ENCODE peak calls at places on chromosomes 1 and 21, in four cellular contexts. R is IMR-90, Z is heart left ventricle, M is esophagus muscularis mucosa. N is an unnamed sample.
A peak's percentile ranks its signal among the peaks of the same experiment; 100 is the strongest.

GRCh38 chr1:246161626-246162025 is 345.5 kb downstream of the SMYD3 start:
- DNase-seq in M (peak; percentile 47), R (peak; percentile 86), Z (no peak), N (no peak)

GRCh38 chr1:206447079-206447780 is 23.0 kb upstream of the IKBKE start:
- DNase-seq in Z (no peak), R (no peak), M (no peak), N (no peak)

GRCh38 chr1:87902830-87903614 is 574.3 kb downstream of the LMO4 start:
- DNase-seq in R (peak; percentile 73), M (no peak), Z (no peak), N (no peak)

GRCh38 chr1:28860332-28861073 is 48.5 kb downstream of the OPRD1 start:
- DNase-seq in Z (no peak), M (no peak), R (no peak), N (no peak)

GRCh38 chr1:215605011-215605621 is 38.0 kb downstream of the KCTD3 start:
- DNase-seq in Z (no peak), R (no peak), M (no peak), N (no peak)

GRCh38 chr1:155085504-155086181 is 7.0 kb downstream of the EFNA3 start:
- DNase-seq in Z (peak; percentile 73), R (peak; percentile 21), M (no peak), N (no peak)

GRCh38 chr1:235130766-235131270 is 2.2 kb upstream of the TOMM20 start:
- DNase-seq in Z (no peak), M (peak; percentile 53), R (no peak), N (no peak)

GRCh38 chr1:92583821-92584760 is 97.4 kb upstream of the GFI1 start:
- DNase-seq in M (no peak), R (peak; percentile 82), Z (no peak), N (no peak)

GRCh38 chr1:161307230-161307768 is 2.5 kb downstream of the MPZ start:
- DNase-seq in R (peak; percentile 50), Z (no peak), M (no peak), N (no peak)

GRCh38 chr1:171715813-171716251 is 26.0 kb downstream of the VAMP4 start:
- DNase-seq in Z (no peak), M (no peak), R (peak; percentile 27), N (no peak)

GRCh38 chr1:23370270-23370743 is 671 bp upstream of the ZNF436 start:
- DNase-seq in R (no peak), M (no peak), Z (no peak), N (no peak)

GRCh38 chr1:169367096-169367685 is 406 bp downstream of the NME7 start:
- DNase-seq in R (no peak), M (no peak), Z (no peak), N (no peak)

GRCh38 chr1:70038025-70038424 is 167.4 kb downstream of the LRRC40 start:
- DNase-seq in Z (no peak), M (no peak), R (no peak), N (no peak)

GRCh38 chr1:154938604-154939399 is 2.3 kb upstream of the PMVK start:
- DNase-seq in Z (peak; percentile 10), M (no peak), R (no peak), N (no peak)

GRCh38 chr1:66090863-66091457 is 298.3 kb downstream of the PDE4B start:
- DNase-seq in M (no peak), Z (no peak), R (no peak), N (no peak)

GRCh38 chr1:57839488-57839887 is 415.6 kb upstream of the DAB1 start:
- DNase-seq in Z (no peak), R (no peak), M (no peak), N (no peak)

GRCh38 chr1:30258876-30259275 is 464.5 kb downstream of the MATN1 start:
- DNase-seq in R (no peak), M (no peak), Z (no peak), N (no peak)

GRCh38 chr21:43210454-43211084 is 41.8 kb downstream of the CRYAA start:
- DNase-seq in R (no peak), M (no peak), Z (no peak), N (no peak)

GRCh38 chr21:31117046-31117916 is 79.0 kb upstream of the KRTAP19-8 start:
- DNase-seq in M (peak; percentile 81), R (peak; percentile 86), Z (no peak), N (no peak)

GRCh38 chr1:227947678-227948492 is at the start of gene WNT9A:
- DNase-seq in M (no peak), R (peak; percentile 49), Z (peak; percentile 79), N (no peak)

GRCh38 chr1:208224192-208224713 is 19.9 kb downstream of the PLXNA2 start:
- DNase-seq in Z (no peak), M (no peak), R (no peak), N (no peak)

GRCh38 chr1:29460211-29460610 is 223.9 kb downstream of the PTPRU start:
- DNase-seq in M (no peak), Z (no peak), R (no peak), N (no peak)

GRCh38 chr1:183517401-183517800 is 45.1 kb downstream of the SMG7 start:
- DNase-seq in Z (no peak), R (no peak), M (no peak), N (no peak)

GRCh38 chr1:114668784-114669561 is 876 bp downstream of the DENND2C start:
- DNase-seq in R (peak; percentile 24), M (no peak), Z (no peak), N (no peak)

GRCh38 chr1:245779797-245780529 is 625.2 kb downstream of the KIF26B start:
- DNase-seq in R (no peak), M (no peak), Z (no peak), N (no peak)

GRCh38 chr1:41221995-41222991 is 19.8 kb downstream of the SCMH1 start:
- DNase-seq in M (no peak), R (no peak), Z (no peak), N (no peak)

GRCh38 chr1:153663211-153663610 is 4.7 kb downstream of the SNAPIN start:
- DNase-seq in R (peak; percentile 65), Z (no peak), M (no peak), N (no peak)

GRCh38 chr1:44013949-44014348 is 17.3 kb downstream of the SLC6A9 start:
- DNase-seq in M (no peak), Z (no peak), R (no peak), N (no peak)

GRCh38 chr1:33524586-33524985 is 52.1 kb downstream of the ZSCAN20 start:
- DNase-seq in M (no peak), R (no peak), Z (no peak), N (no peak)

GRCh38 chr1:245688536-245689453 is 534.0 kb downstream of the KIF26B start:
- DNase-seq in Z (no peak), R (no peak), M (no peak), N (no peak)

GRCh38 chr1:225388372-225388771 is 39.5 kb downstream of the LBR start:
- DNase-seq in Z (no peak), R (peak; percentile 5), M (no peak), N (no peak)

GRCh38 chr21:41199588-41199987 is 31.6 kb downstream of the BACE2 start:
- DNase-seq in M (no peak), R (no peak), Z (no peak), N (no peak)
- H3K4me1 ChIP-seq in M (peaks cover 11% of the 10 kb centered on the region), R (peaks cover 1% of the 10 kb centered on the region), Z (peaks cover 6% of the 10 kb centered on the region), N (no peaks in the 10 kb centered on the region)

GRCh38 chr1:200795151-200795550 is 56.5 kb downstream of the CAMSAP2 start:
- DNase-seq in R (peak; percentile 74), Z (no peak), M (no peak), N (no peak)
- TF ChIP-seq POLR2A in R (no peak), Z (no peak), M (no peak), N (no peak)

GRCh38 chr21:34923626-34924025 is 125.5 kb downstream of the RUNX1 start:
- DNase-seq in Z (no peak), R (no peak), M (no peak), N (no peak)
- H3K4me3 ChIP-seq in Z (no peak overlapping the region), R (no peak overlapping the region), M (no peak overlapping the region), N (no peak overlapping the region)

DNA sequence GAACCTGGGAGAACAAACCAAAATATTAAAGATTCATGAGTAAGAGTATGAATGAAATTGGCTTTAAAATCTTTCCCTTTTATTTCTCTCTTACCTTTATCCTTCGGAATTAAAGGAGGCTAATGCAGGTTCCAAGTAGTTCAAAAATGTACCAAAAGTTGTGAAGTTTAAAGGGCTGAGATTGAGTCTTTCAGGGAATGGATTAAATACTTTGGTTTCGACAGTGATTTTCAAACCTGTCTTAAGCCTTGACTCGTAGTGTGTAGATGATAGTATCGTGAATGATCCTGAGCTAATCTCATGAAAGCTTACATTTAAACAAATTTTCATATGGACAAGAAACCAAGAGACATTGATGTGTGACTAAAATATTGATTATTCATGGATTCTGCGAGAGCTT is 66.9 kb downstream of the DYRK1A start:
- DNase-seq in R (no peak), M (no peak), Z (no peak), N (no peak)
- H3K4me1 ChIP-seq in R (peaks cover 2% of the 10 kb centered on the region), M (peaks cover 65% of the 10 kb centered on the region), Z (peaks cover 85% of the 10 kb centered on the region), N (peaks cover 8% of the 10 kb centered on the region)

GRCh38 chr1:182389619-182390047 is 2.0 kb downstream of the GLUL start:
- DNase-seq in R (no peak), Z (no peak), M (no peak), N (no peak)
- TF ChIP-seq POLR2A in R (no peak), Z (no peak), M (peak; percentile 6), N (peak; percentile 33)